ENCODE peak calls at places on chromosomes 4 and X, in eight cellular contexts. U is NCI-H1694 treated with DMSO at 0.1 percent for 48 hours; C is nucleus accumbens; V is activated naive CD4-positive, alpha-beta T cell; T is omental fat pad; E is stimulated activated CD4-positive, alpha-beta T cell treated with anti-CD3 and anti-CD28 coated beads, Interleukin-1b, Interleukin-23, amount 100 ng/mL, for 24 hours; Y is LoVo; K is psoas muscle. D is an unnamed sample.

GRCh38 chr4:101693842-101694398 is 96.6 kb upstream of the BANK1 start:
- DNase-seq in U (peak; percentile 80), C (no peak), V (no peak), T (no peak), E (no peak), Y (no peak), K (no peak), D (no peak)

GRCh38 chrX:71222929-71223328 is at the start of gene GJB1:
- DNase-seq in U (no peak), C (peak; percentile 58), V (no peak), T (no peak), E (no peak), Y (no peak), K (no peak), D (no peak)

GRCh38 chr4:42519803-42520417 is 122.6 kb downstream of the SHISA3 start:
- DNase-seq in U (peak; percentile 15), C (no peak), V (no peak), T (peak; percentile 36), E (peak; percentile 7), Y (peak; percentile 57), K (no peak), D (peak; percentile 57)

GRCh38 chr4:70721747-70722146 is at the start of gene RUFY3:
- DNase-seq in U (peak; percentile 95), C (peak; percentile 64), V (no peak), T (no peak), E (no peak), Y (no peak), K (no peak), D (no peak)

GRCh38 chrX:79082886-79083285 is 61.6 kb upstream of the GPR174 start:
- DNase-seq in U (no peak), C (no peak), V (no peak), T (no peak), E (no peak), Y (no peak), K (no peak), D (no peak)

GRCh38 chrX:135112096-135112729 is 8.1 kb downstream of the ETDB start:
- DNase-seq in U (peak; percentile 5), C (no peak), V (no peak), T (no peak), E (no peak), Y (peak; percentile 11), K (no peak), D (peak; percentile 54)

GRCh38 chrX:46840946-46841740 is 4.3 kb downstream of the RP2 start:
- DNase-seq in U (peak; percentile 5), C (peak; percentile 0), V (no peak), T (no peak), E (no peak), Y (no peak), K (no peak), D (no peak)

GRCh38 chr4:124711469-124712416 is 789 bp downstream of the ANKRD50 start:
- DNase-seq in U (peak; percentile 33), C (peak; percentile 70), V (no peak), T (peak; percentile 25), E (no peak), Y (peak; percentile 68), K (no peak), D (peak; percentile 77)

GRCh38 chr4:130054895-130055294 is 958.9 kb downstream of the C4orf33 start:
- DNase-seq in U (no peak), C (no peak), V (no peak), T (no peak), E (no peak), Y (no peak), K (no peak), D (no peak)

GRCh38 chr4:10623241-10623640 is 61.3 kb downstream of the CLNK start:
- DNase-seq in U (no peak), C (no peak), V (no peak), T (no peak), E (no peak), Y (no peak), K (no peak), D (no peak)

GRCh38 chr4:56653461-56654237 is 27.4 kb downstream of the HOPX start:
- DNase-seq in U (no peak), C (no peak), V (no peak), T (no peak), E (no peak), Y (no peak), K (no peak), D (no peak)

GRCh38 chrX:129493643-129494042 is 29.6 kb downstream of the SMARCA1 start:
- DNase-seq in U (no peak), C (no peak), V (no peak), T (no peak), E (no peak), Y (no peak), K (no peak), D (no peak)

GRCh38 chrX:151899622-151900021 is 13.1 kb upstream of the MAGEA4 start:
- DNase-seq in U (no peak), C (no peak), V (no peak), T (no peak), E (no peak), Y (no peak), K (no peak), D (no peak)

GRCh38 chrX:86914569-86914968 is 603.0 kb upstream of the KLHL4 start:
- DNase-seq in U (no peak), C (no peak), V (no peak), T (no peak), E (no peak), Y (no peak), K (no peak), D (no peak)

GRCh38 chr4:185654965-185655554 is 119.8 kb upstream of the PDLIM3 start:
- DNase-seq in U (no peak), C (no peak), V (no peak), T (no peak), E (no peak), Y (no peak), K (no peak), D (no peak)

GRCh38 chr4:13988347-13989265 is 361.1 kb upstream of the BOD1L1 start:
- DNase-seq in U (no peak), C (peak; percentile 8), V (no peak), T (no peak), E (no peak), Y (no peak), K (peak; percentile 68), D (no peak)

GRCh38 chr4:70838400-70838971 is 1.2 kb downstream of the GRSF1 start:
- DNase-seq in U (peak; percentile 6), C (no peak), V (no peak), T (no peak), E (no peak), Y (no peak), K (no peak), D (no peak)

GRCh38 chr4:88219099-88219498 is 60.7 kb upstream of the ABCG2 start:
- DNase-seq in U (peak; percentile 30), C (no peak), V (no peak), T (no peak), E (no peak), Y (peak; percentile 71), K (no peak), D (peak; percentile 26)

GRCh38 chr4:11954093-11954492 is 525.4 kb upstream of the HS3ST1 start:
- DNase-seq in U (peak; percentile 4), C (no peak), V (no peak), T (no peak), E (no peak), Y (peak; percentile 21), K (no peak), D (peak; percentile 22)

GRCh38 chrX:47573334-47574095 is 8.7 kb upstream of the TIMP1 start:
- DNase-seq in U (no peak), C (no peak), V (no peak), T (no peak), E (no peak), Y (peak; percentile 4), K (no peak), D (no peak)

GRCh38 chr4:1767770-1768366 is 25.2 kb upstream of the FGFR3 start:
- DNase-seq in U (no peak), C (no peak), V (no peak), T (no peak), E (no peak), Y (peak; percentile 22), K (no peak), D (peak; percentile 75)

GRCh38 chr4:1594871-1595788 is 89.0 kb downstream of the FAM53A start:
- DNase-seq in U (no peak), C (no peak), V (no peak), T (no peak), E (no peak), Y (no peak), K (peak; percentile 39), D (no peak)

GRCh38 chrX:132710756-132711155 is 221.9 kb upstream of the MBNL3 start:
- DNase-seq in U (no peak), C (no peak), V (no peak), T (no peak), E (no peak), Y (no peak), K (no peak), D (no peak)

GRCh38 chrX:18354369-18355329 is at the start of gene SCML2:
- DNase-seq in U (no peak), C (peak; percentile 44), V (no peak), T (no peak), E (no peak), Y (peak; percentile 42), K (peak; percentile 54), D (peak; percentile 45)

GRCh38 chrX:31580726-31581125 is 508.9 kb upstream of the FTHL17 start:
- DNase-seq in U (no peak), C (no peak), V (no peak), T (no peak), E (no peak), Y (no peak), K (no peak), D (no peak)

GRCh38 chr4:86946868-86947493 is 12.2 kb downstream of the AFF1 start:
- DNase-seq in U (no peak), C (no peak), V (no peak), T (no peak), E (no peak), Y (no peak), K (no peak), D (no peak)

GRCh38 chr4:176794151-176794550 is 1.4 kb upstream of the VEGFC start:
- DNase-seq in U (no peak), C (no peak), V (no peak), T (no peak), E (no peak), Y (no peak), K (no peak), D (no peak)

GRCh38 chr4:38832624-38833528 is 23.7 kb downstream of the TLR6 start:
- DNase-seq in U (no peak), C (no peak), V (no peak), T (no peak), E (no peak), Y (no peak), K (no peak), D (peak; percentile 4)

GRCh38 chr4:19678763-19679162 is 572.9 kb upstream of the SLIT2 start:
- DNase-seq in U (no peak), C (no peak), V (no peak), T (no peak), E (no peak), Y (no peak), K (no peak), D (no peak)

GRCh38 chrX:39757971-39758370 is 339.8 kb downstream of the BCOR start:
- DNase-seq in U (no peak), C (no peak), V (no peak), T (no peak), E (no peak), Y (no peak), K (no peak), D (no peak)

GRCh38 chr4:2305766-2306501 is 44.0 kb upstream of the MXD4 start:
- DNase-seq in U (no peak), C (no peak), V (no peak), T (no peak), E (no peak), Y (no peak), K (no peak), D (no peak)

GRCh38 chrX:63503541-63503940 is 152.4 kb upstream of the SPIN4 start:
- DNase-seq in U (no peak), C (no peak), V (no peak), T (no peak), E (no peak), Y (no peak), K (no peak), D (no peak)

GRCh38 chr4:94974773-94975172 is 217.0 kb downstream of the BMPR1B start:
- DNase-seq in U (no peak), C (no peak), V (no peak), T (no peak), E (no peak), Y (no peak), K (no peak), D (no peak)

GRCh38 chrX:9846631-9847030 is 60.4 kb downstream of the SHROOM2 start:
- DNase-seq in U (no peak), C (no peak), V (no peak), T (no peak), E (no peak), Y (no peak), K (no peak), D (no peak)